ENCODE peak calls at places on chromosomes 12 and 14, in nine cellular contexts. W is neuronal stem cell; O is stimulated activated CD4-positive, alpha-beta T cell treated with anti-CD3 and anti-CD28 coated beads, Interleukin-2, amount 100 ng/mL, for 24 hours; Y is dermis microvascular lymphatic vessel endothelial cell; L is HCEC 1CT; B is body of pancreas; A is NCI-H510A treated with DMSO at 0.1 percent for 48 hours; C is HS-5; R is mucosa of gallbladder. Z is an unnamed sample.
A peak's percentile ranks its signal among the peaks of the same experiment; 100 is the strongest.

GRCh38 chr14:75915063-75915462 is 66.7 kb downstream of the TGFB3 start:
- DNase-seq in L (no peak), W (no peak), O (no peak), R (no peak), B (no peak), Y (no peak), A (peak; percentile 13), C (no peak), Z (no peak)

GRCh38 chr14:33194551-33194950 is 255.9 kb downstream of the NPAS3 start:
- DNase-seq in R (no peak), W (no peak), O (no peak), C (no peak), L (no peak), Y (no peak), A (no peak), B (no peak), Z (no peak)

GRCh38 chr14:69038449-69039286 is 59.6 kb upstream of the ACTN1 start:
- DNase-seq in B (no peak), L (peak; percentile 63), C (no peak), R (no peak), W (no peak), O (no peak), Y (peak; percentile 91), A (no peak), Z (no peak)

GRCh38 chr14:91573894-91574837 is 64.1 kb upstream of the PPP4R3A start:
- DNase-seq in L (peak; percentile 18), W (peak; percentile 21), A (peak; percentile 90), Y (peak; percentile 6), B (peak; percentile 50), O (peak; percentile 90), R (peak; percentile 27), C (peak; percentile 31), Z (peak; percentile 55)

GRCh38 chr14:64769096-64770020 is 65.1 kb downstream of the PLEKHG3 start:
- DNase-seq in A (no peak), B (no peak), C (no peak), O (no peak), Y (no peak), L (no peak), R (no peak), W (no peak), Z (no peak)

GRCh38 chr14:104933721-104934379 is 9.2 kb downstream of the PLD4 start:
- DNase-seq in Y (no peak), R (no peak), L (no peak), C (no peak), B (peak; percentile 7), O (no peak), W (peak; percentile 45), A (no peak), Z (no peak)

GRCh38 chr12:91103101-91103500 is 8.2 kb downstream of the LUM start:
- DNase-seq in L (no peak), A (no peak), W (no peak), R (no peak), Y (no peak), O (no peak), C (no peak), B (no peak), Z (no peak)

GRCh38 chr12:112148031-112148513 is 22.7 kb downstream of the TRAFD1 start:
- DNase-seq in A (no peak), L (peak; percentile 43), W (no peak), O (peak; percentile 6), C (peak; percentile 45), Y (peak; percentile 33), R (no peak), B (no peak), Z (peak; percentile 7)

GRCh38 chr12:39403376-39403775 is 39.5 kb downstream of the KIF21A start:
- DNase-seq in B (no peak), A (no peak), C (no peak), Y (no peak), W (no peak), O (no peak), R (no peak), L (no peak), Z (no peak)

GRCh38 chr14:71714225-71714624 is 218.0 kb upstream of the RGS6 start:
- DNase-seq in B (no peak), Y (no peak), L (peak; percentile 88), O (no peak), C (peak; percentile 83), R (no peak), A (no peak), W (no peak), Z (no peak)

GRCh38 chr12:44697489-44697888 is 178.6 kb downstream of the NELL2 start:
- DNase-seq in O (no peak), W (no peak), Y (no peak), L (no peak), C (no peak), B (no peak), R (no peak), A (no peak), Z (no peak)

GRCh38 chr12:28540324-28540714 is 350.1 kb downstream of the CCDC91 start:
- DNase-seq in L (no peak), A (no peak), O (no peak), C (no peak), Y (no peak), B (no peak), W (no peak), R (no peak), Z (no peak)

GRCh38 chr14:23058654-23059504 is 1.6 kb upstream of the CDH24 start:
- DNase-seq in B (no peak), L (no peak), W (no peak), O (no peak), C (no peak), R (no peak), Y (no peak), A (no peak), Z (no peak)

GRCh38 chr14:68664225-68664681 is 128.6 kb downstream of the ZFP36L1 start:
- DNase-seq in W (no peak), L (peak; percentile 68), R (no peak), Y (no peak), A (no peak), C (no peak), B (no peak), O (peak; percentile 33), Z (no peak)

GRCh38 chr12:22459872-22460490 is 84.4 kb downstream of the C2CD5 start:
- DNase-seq in O (no peak), R (no peak), W (peak; percentile 12), L (peak; percentile 52), A (peak; percentile 49), B (no peak), Y (peak; percentile 47), C (no peak), Z (peak; percentile 12)

GRCh38 chr12:95214466-95214865 is 2.8 kb downstream of the FGD6 start:
- DNase-seq in B (peak; percentile 25), R (no peak), A (peak; percentile 71), L (no peak), C (no peak), O (no peak), W (no peak), Y (peak; percentile 37), Z (no peak)

GRCh38 chr14:64639340-64639821 is 64.8 kb upstream of the PLEKHG3 start:
- DNase-seq in B (no peak), O (no peak), C (no peak), L (no peak), A (no peak), Y (no peak), R (no peak), W (no peak), Z (no peak)

GRCh38 chr12:47509398-47509851 is 196.4 kb downstream of the RPAP3 start:
- DNase-seq in L (no peak), A (no peak), R (no peak), O (no peak), Y (no peak), W (no peak), C (peak; percentile 24), B (no peak), Z (no peak)

GRCh38 chr14:76484355-76484754 is 108.4 kb downstream of the ESRRB start:
- DNase-seq in A (no peak), W (no peak), Y (no peak), O (no peak), L (no peak), B (no peak), C (no peak), R (no peak), Z (no peak)

GRCh38 chr14:90305176-90305601 is 26.6 kb downstream of the NRDE2 start:
- DNase-seq in W (no peak), A (no peak), L (no peak), R (no peak), O (no peak), B (no peak), Y (no peak), C (no peak), Z (no peak)

GRCh38 chr12:14846042-14846587 is 2.8 kb upstream of the ART4 start:
- DNase-seq in W (no peak), Y (peak; percentile 44), L (no peak), A (no peak), B (no peak), C (no peak), R (no peak), O (no peak), Z (no peak)

GRCh38 chr12:57765003-57765697 is 1.7 kb downstream of the CYP27B1 start:
- DNase-seq in W (no peak), O (peak; percentile 65), A (peak; percentile 47), B (peak; percentile 54), C (no peak), R (no peak), Y (peak; percentile 42), L (peak; percentile 28), Z (no peak)

GRCh38 chr12:6275609-6276246 is 34.8 kb upstream of the PLEKHG6 start:
- DNase-seq in B (no peak), C (no peak), Y (no peak), W (no peak), O (no peak), A (no peak), R (no peak), L (no peak), Z (no peak)

GRCh38 chr14:75800792-75801191 is 139.7 kb downstream of the TTLL5 start:
- DNase-seq in Y (no peak), L (no peak), O (no peak), W (no peak), A (no peak), C (no peak), R (no peak), B (no peak), Z (no peak)